ENCODE peak calls at places on chromosomes 13 and 19, in ten cellular contexts. P is cardiac fibroblast, T is lung, G is HL-60, D is kidney epithelial cell, A is PC-9, F is lower lobe of right lung, C is testis, E is ascending aorta, J is astrocyte of the spinal cord. U is an unnamed sample.

GRCh38 chr13:20803180-20803965 is 29.6 kb upstream of the EEF1AKMT1 start:
- DNase-seq in P (no peak), T (no peak), G (no peak), D (no peak), A (no peak), F (no peak), C (no peak), E (no peak), J (no peak), U (no peak)

GRCh38 chr13:88979465-88980180 is 1308.5 kb downstream of the SLITRK5 start:
- DNase-seq in P (peak; percentile 29), T (no peak), G (no peak), D (no peak), A (no peak), F (no peak), C (no peak), E (no peak), J (no peak), U (no peak)

GRCh38 chr19:41161903-41162302 is 31.1 kb upstream of the CYP2S1 start:
- DNase-seq in P (no peak), T (no peak), G (no peak), D (no peak), A (no peak), F (no peak), C (peak; percentile 33), E (no peak), J (no peak), U (no peak)

GRCh38 chr13:52879950-52880650 is 31.7 kb upstream of the PCDH8 start:
- DNase-seq in P (no peak), T (no peak), G (no peak), D (no peak), A (no peak), F (no peak), C (no peak), E (no peak), J (no peak), U (no peak)

GRCh38 chr19:15249912-15250634 is 17.8 kb upstream of the EPHX3 start:
- DNase-seq in P (peak; percentile 96), T (no peak), G (no peak), D (peak; percentile 56), A (peak; percentile 67), F (no peak), C (peak; percentile 61), E (no peak), J (peak; percentile 92), U (peak; percentile 95)

GRCh38 chr13:90968510-90968909 is 379.0 kb upstream of the MIR17HG start:
- DNase-seq in P (peak; percentile 21), T (no peak), G (no peak), D (no peak), A (peak; percentile 22), F (no peak), C (peak; percentile 19), E (no peak), J (peak; percentile 17), U (peak; percentile 1)

GRCh38 chr19:38470788-38471480 is 37.4 kb downstream of the RYR1 start:
- DNase-seq in P (no peak), T (no peak), G (no peak), D (no peak), A (no peak), F (no peak), C (no peak), E (no peak), J (no peak), U (no peak)

GRCh38 chr19:33630880-33631627 is 9.3 kb downstream of the CHST8 start:
- DNase-seq in P (no peak), T (no peak), G (no peak), D (no peak), A (no peak), F (no peak), C (no peak), E (no peak), J (no peak), U (no peak)

GRCh38 chr13:70347947-70348620 is 239.8 kb upstream of the KLHL1 start:
- DNase-seq in P (no peak), T (no peak), G (no peak), D (no peak), A (no peak), F (no peak), C (no peak), E (no peak), J (no peak), U (no peak)

DNA sequence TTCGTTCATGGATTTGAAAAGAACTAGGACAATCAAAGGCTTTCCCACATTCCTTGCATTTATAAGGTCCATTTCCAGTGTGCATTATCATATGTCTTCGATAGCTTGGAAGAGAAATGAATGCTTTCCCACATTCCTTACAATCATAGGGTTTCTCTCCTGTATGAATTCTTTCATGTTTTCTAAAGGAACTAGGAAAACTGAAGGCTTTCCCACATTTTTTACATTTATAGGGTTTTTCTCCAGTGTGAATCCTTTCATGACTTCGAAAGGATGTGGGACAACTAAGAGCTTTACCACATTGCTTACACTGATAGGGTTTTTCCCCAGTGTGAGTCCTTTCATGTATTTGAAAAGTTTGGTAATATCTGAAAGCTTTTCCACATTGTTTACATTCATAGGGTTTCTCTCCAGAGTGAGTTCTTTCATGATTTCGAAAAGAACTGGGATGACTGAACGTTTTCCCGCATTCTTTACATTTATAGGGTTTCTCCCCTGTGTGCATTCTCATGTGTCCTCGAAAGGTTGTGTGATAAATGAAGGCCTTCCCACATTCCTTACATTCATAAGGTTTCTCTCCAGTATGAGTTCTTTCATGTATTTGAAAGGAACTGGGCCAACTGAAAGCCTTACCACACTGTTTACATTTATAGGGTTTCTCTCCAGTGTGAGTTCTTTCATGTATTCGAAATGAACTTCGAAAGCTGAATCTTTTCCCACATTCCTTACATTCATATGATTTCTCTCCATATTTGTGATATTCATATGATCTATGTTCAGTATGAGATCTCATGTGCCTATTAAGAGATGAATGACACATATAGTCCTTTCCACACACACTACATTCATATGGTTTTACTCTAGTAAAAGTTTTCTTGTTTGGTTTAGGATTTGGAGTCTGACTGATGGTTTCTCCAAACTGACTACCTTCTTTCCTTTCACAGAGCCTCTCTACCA is 19.6 kb downstream of the ZNF709 start:
- DNase-seq in P (no peak), T (no peak), G (no peak), D (no peak), A (no peak), F (no peak), C (no peak), E (no peak), J (no peak), U (no peak)
- H3K4me3 ChIP-seq in P (no peak overlapping the region), T (no peak overlapping the region), G (no peak overlapping the region), D (no peak overlapping the region), A (no peak overlapping the region), F (no peak overlapping the region), C (no peak overlapping the region), E (no peak overlapping the region), J (no peak overlapping the region), U (no peak overlapping the region)

GRCh38 chr19:55486043-55486970 is 1.3 kb downstream of the NAT14 start:
- DNase-seq in P (no peak), T (no peak), G (no peak), D (no peak), A (no peak), F (no peak), C (no peak), E (no peak), J (no peak), U (peak; percentile 61)
- TF ChIP-seq CTCF in P (peak; percentile 30), T (no peak), G (no peak), D (peak; percentile 34), A (no peak), F (no peak), C (no peak), E (peak; percentile 6), J (no peak), U (peak; percentile 46)

DNA sequence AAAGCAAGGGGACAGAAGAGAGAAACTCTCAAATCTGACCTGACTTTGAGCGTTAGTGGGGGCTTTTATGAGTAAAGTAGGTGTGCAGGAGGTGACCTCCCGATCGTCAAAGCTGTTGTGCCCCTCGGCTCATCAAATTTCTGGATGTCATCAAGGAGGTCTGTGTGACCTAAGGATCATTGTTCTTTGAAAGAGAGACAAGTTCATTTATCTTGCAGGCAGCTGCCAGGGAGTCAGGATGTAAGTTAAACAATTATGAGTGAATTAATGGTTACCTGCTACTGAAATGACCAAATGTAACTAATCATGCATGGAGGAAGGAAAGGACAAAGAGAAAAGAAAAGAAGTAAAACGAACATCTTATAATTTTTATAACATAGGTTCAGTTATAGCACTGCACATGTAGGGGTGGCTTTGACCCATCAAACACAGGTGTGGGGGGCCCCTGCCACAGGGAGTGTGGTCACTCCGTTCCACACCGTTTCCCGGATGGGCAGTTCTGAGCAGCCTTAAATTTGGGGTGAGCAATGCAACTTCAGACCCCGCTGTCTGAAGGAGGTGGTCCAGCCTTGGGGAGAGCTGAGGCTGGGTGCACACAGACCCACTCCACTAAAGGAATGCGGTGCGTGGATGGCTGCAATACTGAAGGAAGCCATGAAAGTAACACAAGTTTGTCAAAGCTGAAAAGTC is 5.2 kb downstream of the CD22 start:
- DNase-seq in P (no peak), T (no peak), G (no peak), D (no peak), A (no peak), F (no peak), C (no peak), E (no peak), J (no peak), U (no peak)
- H3K4me3 ChIP-seq in P (no peak overlapping the region), T (no peak overlapping the region), G (no peak overlapping the region), D (no peak overlapping the region), A (no peak overlapping the region), F (no peak overlapping the region), C (no peak overlapping the region), E (no peak overlapping the region), J (no peak overlapping the region), U (no peak overlapping the region)

GRCh38 chr19:1622541-1622940 is 17.3 kb upstream of the UQCR11 start:
- DNase-seq in P (no peak), T (no peak), G (no peak), D (no peak), A (no peak), F (no peak), C (no peak), E (no peak), J (no peak), U (no peak)

GRCh38 chr19:1622007-1622406 is 16.7 kb upstream of the UQCR11 start:
- DNase-seq in P (no peak), T (no peak), G (no peak), D (no peak), A (no peak), F (no peak), C (no peak), E (no peak), J (no peak), U (no peak)

GRCh38 chr19:1626417-1627010 is 21.3 kb upstream of the UQCR11 start:
- DNase-seq in P (no peak), T (no peak), G (no peak), D (no peak), A (no peak), F (no peak), C (no peak), E (no peak), J (peak; percentile 8), U (peak; percentile 28)

GRCh38 chr19:1627194-1627593 is 21.9 kb upstream of the UQCR11 start:
- DNase-seq in P (no peak), T (no peak), G (no peak), D (no peak), A (no peak), F (no peak), C (no peak), E (no peak), J (no peak), U (no peak)

DNA sequence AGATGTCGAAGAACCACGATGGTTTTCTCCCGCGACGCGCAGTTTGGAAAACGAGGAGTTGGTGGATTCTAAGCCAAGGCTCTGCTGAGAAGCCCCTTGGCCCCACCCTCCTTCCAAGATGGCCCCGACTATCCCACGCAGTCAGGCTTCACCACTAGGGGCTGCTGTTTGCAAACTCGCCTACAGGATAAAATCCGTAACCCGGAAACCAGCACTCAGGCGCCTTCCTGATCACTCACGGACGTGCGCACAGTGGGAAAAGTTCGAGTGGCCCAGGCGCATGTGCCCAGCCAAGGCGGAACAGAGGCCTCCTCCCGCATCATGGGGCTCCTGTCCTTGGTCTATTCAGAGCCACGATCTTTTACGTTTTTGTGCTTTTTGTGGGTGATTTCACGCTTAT is 19.2 kb upstream of the UQCR11 start:
- DNase-seq in P (peak; percentile 49), T (peak; percentile 54), G (peak; percentile 61), D (no peak), A (peak; percentile 19), F (peak; percentile 74), C (peak; percentile 60), E (no peak), J (peak; percentile 52), U (peak; percentile 66)
- TF ChIP-seq CTCF in P (peak; percentile 71), T (peak; percentile 47), G (peak; percentile 39), D (peak; percentile 73), A (peak; percentile 46), F (peak; percentile 59), C (no peak), E (peak; percentile 53), J (peak; percentile 89), U (peak; percentile 71)